ENCODE peak calls at places on chromosomes 13 and 19, in ten cellular contexts. U is OCI-LY7; W is adrenal gland; M is cardiac muscle cell; Z is Peyer's patch; T is neural progenitor cell; A is fibroblast of lung; R is mucosa of descending colon; S is Caco-2; H is CD8-positive, alpha-beta T cell. J is an unnamed sample. For H3K9me3, the result is how much of the 10 kb centered on the place peaks cover.

GRCh38 chr13:51605698-51606097 is 21.4 kb downstream of the WDFY2 start:
- DNase-seq in U (no peak), A (no peak), W (no peak), T (no peak), M (no peak), S (no peak), R (no peak), Z (no peak), H (no peak), J (no peak)

GRCh38 chr13:50376895-50377575 is 361.8 kb downstream of the KCNRG start:
- DNase-seq in S (peak), U (no peak), H (no peak), W (no peak), M (no peak), A (no peak), T (peak), Z (no peak), R (no peak), J (no peak)

GRCh38 chr13:109271061-109271460 is 515.3 kb downstream of the IRS2 start:
- DNase-seq in M (no peak), U (no peak), R (no peak), W (no peak), T (no peak), Z (no peak), A (no peak), H (no peak), S (no peak), J (no peak)

GRCh38 chr19:41325947-41326706 is 16.2 kb downstream of the CCDC97 start:
- DNase-seq in S (no peak), T (no peak), Z (peak), M (peak), A (peak), H (no peak), U (peak), W (no peak), R (no peak), J (no peak)

GRCh38 chr19:496333-496634 is at the start of gene MADCAM1:
- DNase-seq in M (no peak), Z (no peak), T (no peak), A (no peak), H (no peak), U (no peak), W (no peak), S (no peak), R (no peak), J (no peak)

GRCh38 chr19:40442328-40443130 is 1.6 kb downstream of the SERTAD3 start:
- DNase-seq in R (no peak), A (no peak), Z (no peak), W (peak), U (peak), H (no peak), S (no peak), T (no peak), M (no peak), J (no peak)

GRCh38 chr19:6663236-6664187 is 6.4 kb downstream of the TNFSF14 start:
- DNase-seq in H (no peak), S (no peak), M (no peak), U (no peak), A (no peak), R (no peak), T (no peak), Z (no peak), W (no peak), J (no peak)

GRCh38 chr19:8506402-8506957 is 4.0 kb upstream of the PRAM1 start:
- DNase-seq in A (no peak), T (peak), M (no peak), H (no peak), W (peak), S (no peak), U (no peak), Z (no peak), R (no peak), J (no peak)

GRCh38 chr13:96993660-96994029 is 631 bp downstream of the OXGR1 start:
- DNase-seq in W (no peak), U (no peak), Z (no peak), R (no peak), A (no peak), M (no peak), H (no peak), S (no peak), T (peak), J (no peak)

GRCh38 chr19:1645299-1645698 is 7.1 kb downstream of the TCF3 start:
- DNase-seq in U (no peak), A (no peak), H (no peak), M (no peak), T (no peak), R (no peak), S (no peak), Z (no peak), W (peak), J (no peak)

GRCh38 chr13:45448965-45449559 is 15.7 kb upstream of the COG3 start:
- DNase-seq in H (no peak), Z (no peak), T (no peak), R (no peak), W (no peak), S (no peak), A (no peak), U (no peak), M (no peak), J (no peak)

GRCh38 chr13:59962343-59962742 is 201.4 kb downstream of the DIAPH3 start:
- DNase-seq in Z (no peak), R (no peak), H (no peak), U (no peak), S (no peak), M (peak), W (no peak), T (no peak), A (no peak), J (no peak)

GRCh38 chr19:14432817-14433453 is at the start of gene PKN1:
- DNase-seq in R (peak), S (peak), U (peak), Z (peak), M (peak), W (peak), A (peak), H (peak), T (peak), J (peak)

GRCh38 chr19:31377736-31378135 is 28.5 kb upstream of the TSHZ3 start:
- DNase-seq in Z (no peak), T (no peak), H (no peak), S (no peak), W (no peak), A (no peak), U (no peak), M (no peak), R (no peak), J (no peak)

GRCh38 chr19:51107406-51108065 is 673 bp downstream of the CTU1 start:
- DNase-seq in S (no peak), H (no peak), W (no peak), M (no peak), T (peak), R (no peak), A (peak), Z (no peak), U (peak), J (no peak)

GRCh38 chr19:46736544-46737274 is 9.1 kb upstream of the FKRP start:
- DNase-seq in W (peak), H (no peak), R (no peak), U (no peak), M (peak), Z (no peak), T (peak), A (no peak), S (no peak), J (peak)

GRCh38 chr13:49476529-49476928 is 19.2 kb upstream of the PHF11 start:
- DNase-seq in U (no peak), Z (no peak), W (no peak), T (no peak), R (no peak), H (no peak), M (no peak), S (no peak), A (no peak), J (no peak)

GRCh38 chr13:44713793-44714469 is 137.8 kb upstream of the TSC22D1 start:
- DNase-seq in W (peak), A (peak), R (no peak), Z (no peak), M (no peak), S (peak), U (no peak), T (no peak), H (no peak), J (no peak)

GRCh38 chr13:33369073-33369472 is 83.5 kb upstream of the STARD13 start:
- DNase-seq in Z (no peak), T (no peak), W (no peak), U (no peak), S (no peak), R (no peak), M (no peak), H (no peak), A (no peak), J (no peak)

GRCh38 chr19:8512115-8512967 is 1.6 kb downstream of the ZNF414 start:
- DNase-seq in U (peak), R (peak), A (no peak), H (no peak), M (no peak), W (no peak), S (peak), Z (peak), T (peak), J (no peak)

GRCh38 chr13:91513790-91514189 is 115.4 kb downstream of the GPC5 start:
- DNase-seq in W (no peak), H (no peak), M (no peak), T (no peak), A (no peak), S (no peak), R (no peak), U (no peak), Z (no peak), J (no peak)

GRCh38 chr19:20968092-20968491 is 45.0 kb downstream of the ZNF85 start:
- DNase-seq in M (no peak), W (no peak), H (no peak), A (no peak), S (no peak), U (no peak), Z (no peak), T (no peak), R (no peak), J (no peak)

GRCh38 chr19:20969498-20969897 is 46.4 kb downstream of the ZNF85 start:
- DNase-seq in M (no peak), W (no peak), S (no peak), A (no peak), H (no peak), Z (no peak), R (no peak), U (no peak), T (no peak), J (no peak)

GRCh38 chr19:20969898-20970297 is 46.8 kb downstream of the ZNF85 start:
- DNase-seq in T (no peak), U (no peak), S (no peak), H (no peak), Z (no peak), M (no peak), R (no peak), A (no peak), W (no peak), J (no peak)

DNA sequence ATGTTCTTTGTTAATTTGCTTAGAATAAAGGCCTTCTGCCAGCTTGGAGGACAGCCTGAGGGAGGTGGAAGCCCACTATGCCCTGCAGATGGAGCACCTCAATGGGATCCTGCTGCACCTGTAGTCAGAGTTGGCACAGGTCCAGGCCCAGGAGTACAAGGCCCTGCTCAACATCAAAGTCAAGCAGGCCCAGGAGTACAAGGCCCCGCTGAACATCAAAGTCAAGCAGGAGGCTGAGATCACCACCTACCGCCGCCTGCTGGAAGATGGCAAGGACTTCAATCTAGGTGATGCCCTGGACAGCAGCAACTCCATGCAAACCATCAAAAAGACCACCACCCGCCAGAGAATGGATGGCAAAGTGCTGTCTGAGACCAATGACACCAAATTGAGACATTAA is 41.7 kb downstream of the ZNF85 start:
- DNase-seq in U (peak), H (no peak), T (no peak), S (no peak), W (no peak), Z (no peak), R (no peak), A (no peak), M (peak), J (no peak)
- H3K9me3 ChIP-seq in U (under half), H (under half), T (under half), S (under half), W (under half), Z (under half), R (under half), A (under half), M (under half), J (under half)

DNA sequence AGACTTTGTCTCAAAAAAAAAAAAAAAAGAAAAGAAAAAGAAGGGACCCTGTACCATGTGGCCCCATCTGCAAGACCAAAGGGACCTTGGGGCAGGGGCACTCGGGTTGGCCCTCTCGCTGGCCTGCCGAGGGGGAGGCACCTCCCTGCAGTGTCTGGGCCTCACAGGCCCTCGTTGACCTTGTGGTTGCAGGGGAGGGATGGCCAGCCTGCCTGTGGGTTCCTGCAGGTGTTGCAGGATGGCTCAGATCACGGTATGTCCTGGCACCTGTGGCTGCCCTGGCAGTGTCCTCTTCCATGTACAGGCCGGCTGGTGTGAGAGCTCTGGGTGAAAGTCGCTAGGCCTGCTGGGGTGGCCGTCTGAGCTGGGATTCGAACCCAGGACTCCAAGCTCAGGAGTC is 4.7 kb upstream of the PGLS start:
- DNase-seq in Z (no peak), T (no peak), S (no peak), H (no peak), M (no peak), A (no peak), W (no peak), R (no peak), U (no peak), J (no peak)
- H3K4me3 ChIP-seq in Z (no peak), T (no peak), S (no peak), H (no peak), M (no peak), A (no peak), W (no peak), R (no peak), U (no peak), J (no peak)

DNA sequence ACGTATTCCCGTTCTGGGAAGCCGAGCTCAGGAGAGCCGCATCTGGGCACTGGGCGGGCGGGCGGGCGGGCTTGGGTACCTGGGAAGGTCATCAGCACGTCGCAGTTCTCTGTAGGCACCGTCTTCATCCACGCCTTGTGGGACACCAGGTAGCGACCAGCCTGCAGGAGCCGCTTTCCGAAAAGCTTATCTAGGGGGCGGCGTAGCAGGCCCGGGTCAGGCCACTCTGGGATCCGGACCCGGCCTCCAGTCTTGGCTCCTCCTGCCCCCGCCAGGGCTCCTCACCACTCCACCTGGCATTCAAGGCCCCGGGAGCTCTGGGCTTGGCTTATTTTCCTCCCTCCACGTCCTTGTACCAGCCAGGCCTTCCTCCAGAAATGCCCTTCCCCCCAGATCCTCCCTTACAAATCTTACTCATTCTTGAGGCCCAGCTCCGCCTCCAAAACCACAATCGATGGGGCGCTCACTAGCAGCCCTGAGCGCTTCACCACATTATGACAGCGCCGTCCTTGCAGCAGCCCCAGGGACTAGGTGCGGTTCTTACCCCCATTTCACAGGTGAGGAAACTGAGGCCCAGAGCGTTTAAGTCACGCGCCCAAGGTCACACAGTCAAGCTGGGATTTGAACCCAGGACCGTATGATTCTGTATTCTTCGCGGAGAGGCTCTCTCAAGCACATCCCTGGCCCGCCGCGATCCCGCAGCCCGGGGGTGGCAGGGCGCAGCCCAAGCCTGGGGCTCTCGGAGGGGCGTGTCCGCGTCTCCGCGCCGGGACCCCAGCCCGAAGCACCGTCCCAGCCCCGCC is 843 bp downstream of the ANO8 start:
- DNase-seq in H (peak), A (peak), W (peak), T (peak), Z (peak), S (no peak), R (peak), U (peak), M (no peak), J (peak)
- TF ChIP-seq CTCF in H (no peak), A (no peak), W (no peak), T (no peak), Z (no peak), S (no peak), R (no peak), U (peak), M (peak), J (no peak)

GRCh38 chr19:21559444-21559843 is 54.0 kb downstream of the ZNF429 start:
- DNase-seq in R (peak), A (no peak), T (no peak), W (no peak), Z (no peak), H (no peak), S (no peak), U (no peak), M (no peak), J (no peak)
- H3K9me3 ChIP-seq in R (half or more), A (under half), T (under half), W (under half), Z (under half), H (under half), S (under half), U (under half), M (under half), J (half or more)

DNA sequence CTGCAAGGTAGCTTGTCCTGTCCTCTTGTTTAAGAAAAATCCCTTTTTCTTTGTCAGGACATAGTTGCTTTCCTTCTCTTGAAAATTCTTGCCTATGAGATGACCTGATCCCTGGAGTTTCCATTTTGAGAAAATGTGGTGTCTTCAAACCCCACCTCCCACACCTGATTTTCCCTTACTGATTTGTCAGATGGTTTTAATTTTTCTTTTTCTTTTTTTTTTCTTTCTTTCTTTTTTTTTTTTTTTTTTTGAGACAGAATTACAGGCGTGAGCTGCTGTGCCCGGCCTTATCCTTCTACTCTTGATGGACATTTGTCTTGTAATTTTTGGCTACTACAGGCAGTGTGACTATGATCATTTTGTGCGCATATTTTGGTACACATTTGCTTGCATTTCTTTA is 1.2 kb downstream of the ZNF345 start:
- DNase-seq in S (no peak), T (no peak), H (no peak), R (no peak), W (no peak), U (no peak), M (no peak), A (no peak), Z (no peak), J (no peak)
- H3K4me3 ChIP-seq in S (no peak), T (peak), H (peak), R (no peak), W (no peak), U (peak), M (peak), A (peak), Z (no peak), J (no peak)

DNA sequence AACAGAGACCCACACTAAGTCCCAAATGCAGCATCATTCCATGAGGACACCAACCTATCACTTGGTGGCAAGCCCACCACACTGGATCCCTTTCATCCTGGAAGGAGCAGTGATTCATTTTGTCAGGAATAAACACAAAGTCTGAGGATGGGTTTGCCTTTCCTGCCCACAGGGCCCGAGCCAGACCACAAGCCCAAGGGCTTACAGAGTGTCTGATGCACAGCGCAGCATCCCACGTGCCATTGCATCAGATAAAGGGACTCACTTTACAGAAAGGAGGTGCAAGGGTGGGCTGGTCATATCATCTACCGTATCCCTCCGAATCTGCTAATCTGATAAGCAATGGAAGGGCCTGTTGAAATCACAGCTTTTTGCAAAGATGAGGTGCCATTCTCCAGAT is 12.2 kb upstream of the KCTD15 start:
- DNase-seq in W (no peak), R (no peak), Z (no peak), T (no peak), U (no peak), H (no peak), S (no peak), A (no peak), M (no peak), J (no peak)
- TF ChIP-seq CTCF in W (no peak), R (no peak), Z (no peak), T (no peak), U (no peak), H (no peak), S (no peak), A (no peak), M (no peak), J (no peak)

GRCh38 chr19:54696766-54697165 is 27.5 kb upstream of the KIR3DL3 start:
- DNase-seq in W (no peak), A (no peak), Z (no peak), R (no peak), H (no peak), S (no peak), T (no peak), M (no peak), U (no peak), J (no peak)
- H3K9me3 ChIP-seq in W (under half), A (under half), Z (under half), R (under half), H (under half), S (under half), T (under half), M (under half), U (under half), J (under half)

GRCh38 chr13:77969299-77969698 is 50.7 kb upstream of the EDNRB start:
- DNase-seq in Z (no peak), W (no peak), S (no peak), H (no peak), A (no peak), U (no peak), R (no peak), M (no peak), T (no peak), J (no peak)

DNA sequence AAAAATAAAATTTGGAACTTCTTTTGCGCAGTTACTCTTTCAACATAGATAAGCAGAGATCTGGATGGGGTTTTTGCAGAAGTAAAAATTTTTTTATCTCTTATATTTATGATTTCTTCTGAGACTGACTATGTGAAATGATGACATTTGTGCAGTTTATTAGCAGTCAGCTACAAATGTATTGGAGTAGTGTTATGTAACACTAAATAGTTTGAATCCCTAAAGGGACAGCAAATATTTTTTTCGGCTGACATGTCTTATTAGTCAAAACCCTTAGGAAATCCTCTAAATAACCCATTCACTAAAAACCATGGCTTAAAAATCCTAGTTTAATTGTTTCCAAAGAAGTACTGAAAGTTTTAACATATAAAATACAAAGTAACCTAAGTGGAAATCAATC is 48.0 kb upstream of the EDNRB start:
- DNase-seq in A (no peak), R (no peak), M (no peak), T (no peak), U (no peak), H (no peak), Z (no peak), W (no peak), S (no peak), J (no peak)
- H3K4me3 ChIP-seq in A (no peak), R (no peak), M (no peak), T (no peak), U (no peak), H (no peak), Z (no peak), W (no peak), S (no peak), J (no peak)

J was measured in stomach.